ENCODE peak calls at places on chromosomes 16 and 17, in six cellular contexts. One of them, this sample, is unnamed.
A peak's percentile ranks its signal among the peaks of the same experiment; 100 is the strongest.

GRCh38 chr17:83119987-83120864 is 40.8 kb downstream of the METRNL start:
- DNase-seq in body of pancreas: no peak
- DNase-seq in psoas muscle: no peak
- DNase-seq in mammary epithelial cell: peak; percentile 29
- DNase-seq in right atrium auricular region: no peak
- DNase-seq in sigmoid colon: no peak
- DNase-seq in this sample: no peak

GRCh38 chr17:50039058-50039457 is 16.9 kb upstream of the ITGA3 start:
- DNase-seq in body of pancreas: no peak
- DNase-seq in psoas muscle: no peak
- DNase-seq in mammary epithelial cell: no peak
- DNase-seq in right atrium auricular region: no peak
- DNase-seq in sigmoid colon: no peak
- DNase-seq in this sample: no peak

GRCh38 chr16:2610781-2611498 is 71.4 kb upstream of the KCTD5 start:
- DNase-seq in body of pancreas: no peak
- DNase-seq in psoas muscle: no peak
- DNase-seq in mammary epithelial cell: no peak
- DNase-seq in right atrium auricular region: no peak
- DNase-seq in sigmoid colon: peak; percentile 56
- DNase-seq in this sample: no peak

GRCh38 chr16:5323284-5323683 is 225.7 kb upstream of the EEF2KMT start:
- DNase-seq in body of pancreas: no peak
- DNase-seq in psoas muscle: no peak
- DNase-seq in mammary epithelial cell: no peak
- DNase-seq in right atrium auricular region: no peak
- DNase-seq in sigmoid colon: no peak
- DNase-seq in this sample: no peak

GRCh38 chr16:82229800-82230619 is 60.0 kb upstream of the MPHOSPH6 start:
- DNase-seq in body of pancreas: peak; percentile 81
- DNase-seq in psoas muscle: peak; percentile 57
- DNase-seq in mammary epithelial cell: peak; percentile 60
- DNase-seq in right atrium auricular region: peak; percentile 60
- DNase-seq in sigmoid colon: peak; percentile 79
- DNase-seq in this sample: peak; percentile 56

GRCh38 chr16:78437352-78437968 is 338.0 kb downstream of the WWOX start:
- DNase-seq in body of pancreas: peak; percentile 35
- DNase-seq in psoas muscle: no peak
- DNase-seq in mammary epithelial cell: no peak
- DNase-seq in right atrium auricular region: no peak
- DNase-seq in sigmoid colon: no peak
- DNase-seq in this sample: peak; percentile 52

GRCh38 chr16:81612351-81613170 is 166.5 kb upstream of the PLCG2 start:
- DNase-seq in body of pancreas: no peak
- DNase-seq in psoas muscle: no peak
- DNase-seq in mammary epithelial cell: no peak
- DNase-seq in right atrium auricular region: peak; percentile 75
- DNase-seq in sigmoid colon: no peak
- DNase-seq in this sample: no peak

GRCh38 chr16:24635900-24636610 is 93.4 kb upstream of the TNRC6A start:
- DNase-seq in body of pancreas: peak; percentile 83
- DNase-seq in psoas muscle: peak; percentile 76
- DNase-seq in mammary epithelial cell: peak; percentile 79
- DNase-seq in right atrium auricular region: peak; percentile 69
- DNase-seq in sigmoid colon: peak; percentile 91
- DNase-seq in this sample: peak; percentile 70

GRCh38 chr17:48610282-48611211 is at the start of gene HOXB7:
- DNase-seq in body of pancreas: peak; percentile 41
- DNase-seq in psoas muscle: peak; percentile 83
- DNase-seq in mammary epithelial cell: no peak
- DNase-seq in right atrium auricular region: no peak
- DNase-seq in sigmoid colon: peak; percentile 88
- DNase-seq in this sample: no peak

GRCh38 chr17:39607057-39607850 is 466 bp downstream of the NEUROD2 start:
- DNase-seq in body of pancreas: no peak
- DNase-seq in psoas muscle: no peak
- DNase-seq in mammary epithelial cell: no peak
- DNase-seq in right atrium auricular region: no peak
- DNase-seq in sigmoid colon: no peak
- DNase-seq in this sample: no peak

GRCh38 chr16:54846761-54847160 is 83.9 kb upstream of the IRX5 start:
- DNase-seq in body of pancreas: peak; percentile 7
- DNase-seq in psoas muscle: no peak
- DNase-seq in mammary epithelial cell: peak; percentile 91
- DNase-seq in right atrium auricular region: no peak
- DNase-seq in sigmoid colon: no peak
- DNase-seq in this sample: no peak

GRCh38 chr16:24700549-24701392 is 28.7 kb upstream of the TNRC6A start:
- DNase-seq in body of pancreas: peak; percentile 69
- DNase-seq in psoas muscle: peak; percentile 70
- DNase-seq in mammary epithelial cell: peak; percentile 85
- DNase-seq in right atrium auricular region: peak; percentile 90
- DNase-seq in sigmoid colon: peak; percentile 96
- DNase-seq in this sample: no peak

GRCh38 chr17:76918811-76919210 is 50.6 kb downstream of the MGAT5B start:
- DNase-seq in body of pancreas: no peak
- DNase-seq in psoas muscle: no peak
- DNase-seq in mammary epithelial cell: no peak
- DNase-seq in right atrium auricular region: no peak
- DNase-seq in sigmoid colon: no peak
- DNase-seq in this sample: no peak

GRCh38 chr17:12415031-12415430 is 250.7 kb upstream of the MYOCD start:
- DNase-seq in body of pancreas: no peak
- DNase-seq in psoas muscle: no peak
- DNase-seq in mammary epithelial cell: no peak
- DNase-seq in right atrium auricular region: no peak
- DNase-seq in sigmoid colon: no peak
- DNase-seq in this sample: no peak

GRCh38 chr17:63995626-63996025 is 2.5 kb upstream of the PRR29 start:
- DNase-seq in body of pancreas: no peak
- DNase-seq in psoas muscle: no peak
- DNase-seq in mammary epithelial cell: no peak
- DNase-seq in right atrium auricular region: no peak
- DNase-seq in sigmoid colon: peak; percentile 18
- DNase-seq in this sample: no peak

GRCh38 chr17:41407226-41407625 is 9.8 kb upstream of the KRT31 start:
- DNase-seq in body of pancreas: no peak
- DNase-seq in psoas muscle: no peak
- DNase-seq in mammary epithelial cell: no peak
- DNase-seq in right atrium auricular region: no peak
- DNase-seq in sigmoid colon: no peak
- DNase-seq in this sample: no peak

GRCh38 chr17:83185023-83186002 is 105.9 kb downstream of the METRNL start:
- DNase-seq in body of pancreas: peak; percentile 1
- DNase-seq in psoas muscle: no peak
- DNase-seq in mammary epithelial cell: no peak
- DNase-seq in right atrium auricular region: peak; percentile 46
- DNase-seq in sigmoid colon: peak; percentile 63
- DNase-seq in this sample: no peak

GRCh38 chr16:70805787-70806186 is 4.8 kb upstream of the VAC14 start:
- DNase-seq in body of pancreas: no peak
- DNase-seq in psoas muscle: no peak
- DNase-seq in mammary epithelial cell: peak; percentile 82
- DNase-seq in right atrium auricular region: no peak
- DNase-seq in sigmoid colon: no peak
- DNase-seq in this sample: no peak

GRCh38 chr16:86129541-86129940 is 230.6 kb downstream of the IRF8 start:
- DNase-seq in body of pancreas: no peak
- DNase-seq in psoas muscle: no peak
- DNase-seq in mammary epithelial cell: no peak
- DNase-seq in right atrium auricular region: no peak
- DNase-seq in sigmoid colon: no peak
- DNase-seq in this sample: no peak

GRCh38 chr17:43468746-43469544 is 14.8 kb upstream of the DHX8 start:
- DNase-seq in body of pancreas: no peak
- DNase-seq in psoas muscle: no peak
- DNase-seq in mammary epithelial cell: peak; percentile 100
- DNase-seq in right atrium auricular region: no peak
- DNase-seq in sigmoid colon: no peak
- DNase-seq in this sample: no peak

GRCh38 chr17:14871921-14872320 is 393.2 kb downstream of the PMP22 start:
- DNase-seq in body of pancreas: no peak
- DNase-seq in psoas muscle: no peak
- DNase-seq in mammary epithelial cell: peak; percentile 2
- DNase-seq in right atrium auricular region: no peak
- DNase-seq in sigmoid colon: no peak
- DNase-seq in this sample: no peak

GRCh38 chr17:801660-802059 is 19.5 kb downstream of the MRM3 start:
- DNase-seq in body of pancreas: peak; percentile 65
- DNase-seq in psoas muscle: no peak
- DNase-seq in mammary epithelial cell: no peak
- DNase-seq in right atrium auricular region: no peak
- DNase-seq in sigmoid colon: no peak
- DNase-seq in this sample: no peak

GRCh38 chr16:2487517-2487842 is 12.6 kb downstream of the TBC1D24 start:
- DNase-seq in body of pancreas: no peak
- DNase-seq in psoas muscle: no peak
- DNase-seq in mammary epithelial cell: no peak
- DNase-seq in right atrium auricular region: no peak
- DNase-seq in sigmoid colon: no peak
- DNase-seq in this sample: no peak

GRCh38 chr17:51263001-51263400 is 2.7 kb downstream of the UTP18 start:
- DNase-seq in body of pancreas: no peak
- DNase-seq in psoas muscle: no peak
- DNase-seq in mammary epithelial cell: peak; percentile 42
- DNase-seq in right atrium auricular region: no peak
- DNase-seq in sigmoid colon: no peak
- DNase-seq in this sample: no peak

GRCh38 chr16:57758331-57759117 is 23.0 kb downstream of the KATNB1 start:
- DNase-seq in body of pancreas: no peak
- DNase-seq in psoas muscle: peak; percentile 21
- DNase-seq in mammary epithelial cell: no peak
- DNase-seq in right atrium auricular region: no peak
- DNase-seq in sigmoid colon: no peak
- DNase-seq in this sample: no peak
- H3K4me3 ChIP-seq in body of pancreas: no peak overlapping the region
- H3K4me3 ChIP-seq in psoas muscle: no peak overlapping the region
- H3K4me3 ChIP-seq in mammary epithelial cell: no peak overlapping the region
- H3K4me3 ChIP-seq in right atrium auricular region: no peak overlapping the region
- H3K4me3 ChIP-seq in sigmoid colon: no peak overlapping the region
- H3K4me3 ChIP-seq in this sample: no peak overlapping the region

DNA sequence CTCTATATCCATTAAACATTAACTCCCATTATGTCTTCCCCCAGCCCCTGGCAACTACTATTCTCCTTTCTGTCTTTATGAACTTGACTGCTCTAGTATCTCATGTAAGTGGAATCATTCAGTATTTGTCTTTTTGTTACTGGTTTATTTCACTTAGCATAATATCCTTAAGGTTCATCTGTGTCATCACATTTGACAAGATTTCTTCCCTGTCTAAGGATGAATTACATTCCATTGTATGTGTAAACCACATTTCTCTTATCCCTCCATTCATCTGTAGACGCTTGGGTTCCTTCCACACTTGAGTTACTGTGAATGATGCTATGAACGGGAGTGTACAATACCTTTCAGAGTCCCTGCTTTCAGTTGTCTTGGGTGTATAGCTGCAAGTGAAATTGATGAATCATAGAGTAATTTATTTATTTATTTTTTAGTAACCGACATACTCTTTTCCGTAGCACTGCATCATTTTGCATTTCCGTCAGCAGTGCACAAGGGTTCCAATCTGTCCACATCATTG is 399.7 kb upstream of the RBFOX1 start:
- DNase-seq in body of pancreas: no peak
- DNase-seq in psoas muscle: no peak
- DNase-seq in mammary epithelial cell: no peak
- DNase-seq in right atrium auricular region: no peak
- DNase-seq in sigmoid colon: no peak
- DNase-seq in this sample: no peak
- H3K36me3 ChIP-seq in body of pancreas: no peaks in the 10 kb centered on the region
- H3K36me3 ChIP-seq in psoas muscle: no peaks in the 10 kb centered on the region
- H3K36me3 ChIP-seq in mammary epithelial cell: no peaks in the 10 kb centered on the region
- H3K36me3 ChIP-seq in right atrium auricular region: no peaks in the 10 kb centered on the region
- H3K36me3 ChIP-seq in sigmoid colon: no peaks in the 10 kb centered on the region
- H3K36me3 ChIP-seq in this sample: no peaks in the 10 kb centered on the region

GRCh38 chr17:45116434-45117016 is 15.8 kb downstream of the PLCD3 start:
- DNase-seq in body of pancreas: no peak
- DNase-seq in psoas muscle: no peak
- DNase-seq in mammary epithelial cell: no peak
- DNase-seq in right atrium auricular region: no peak
- DNase-seq in sigmoid colon: no peak
- DNase-seq in this sample: no peak

GRCh38 chr17:45115015-45115625 is 17.2 kb downstream of the PLCD3 start:
- DNase-seq in body of pancreas: no peak
- DNase-seq in psoas muscle: peak; percentile 8
- DNase-seq in mammary epithelial cell: no peak
- DNase-seq in right atrium auricular region: no peak
- DNase-seq in sigmoid colon: no peak
- DNase-seq in this sample: no peak

GRCh38 chr17:45114117-45114932 is 18.0 kb downstream of the PLCD3 start:
- DNase-seq in body of pancreas: no peak
- DNase-seq in psoas muscle: peak; percentile 10
- DNase-seq in mammary epithelial cell: no peak
- DNase-seq in right atrium auricular region: no peak
- DNase-seq in sigmoid colon: no peak
- DNase-seq in this sample: no peak

GRCh38 chr17:45117283-45117682 is 15.0 kb downstream of the PLCD3 start:
- DNase-seq in body of pancreas: no peak
- DNase-seq in psoas muscle: no peak
- DNase-seq in mammary epithelial cell: no peak
- DNase-seq in right atrium auricular region: no peak
- DNase-seq in sigmoid colon: no peak
- DNase-seq in this sample: no peak

DNA sequence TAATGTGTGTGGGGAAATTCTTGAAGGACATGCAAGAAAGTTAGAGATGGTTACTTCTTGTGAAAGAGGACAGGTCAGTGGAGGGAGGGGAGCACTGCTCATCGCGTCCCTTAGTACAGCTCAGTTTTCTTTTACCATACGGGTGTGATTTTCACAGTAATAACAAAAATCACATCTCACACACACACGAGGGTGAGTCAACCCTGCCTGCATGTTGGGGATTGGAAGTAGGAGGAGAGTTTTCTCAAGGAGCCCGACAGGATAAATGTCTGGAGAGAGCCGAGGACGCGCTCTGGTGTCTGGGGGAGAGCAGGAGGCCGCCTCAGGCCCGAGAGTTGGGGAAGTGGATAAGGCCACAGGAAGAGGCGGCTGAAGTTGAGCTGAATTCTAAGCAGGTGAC is 16.4 kb downstream of the PLCD3 start:
- DNase-seq in body of pancreas: no peak
- DNase-seq in psoas muscle: peak; percentile 7
- DNase-seq in mammary epithelial cell: no peak
- DNase-seq in right atrium auricular region: no peak
- DNase-seq in sigmoid colon: no peak
- DNase-seq in this sample: no peak
- H3K4me1 ChIP-seq in body of pancreas: no peaks in the 10 kb centered on the region
- H3K4me1 ChIP-seq in psoas muscle: peaks cover 14% of the 10 kb centered on the region
- H3K4me1 ChIP-seq in mammary epithelial cell: no peaks in the 10 kb centered on the region
- H3K4me1 ChIP-seq in right atrium auricular region: no peaks in the 10 kb centered on the region
- H3K4me1 ChIP-seq in sigmoid colon: peaks cover 16% of the 10 kb centered on the region
- H3K4me1 ChIP-seq in this sample: no peaks in the 10 kb centered on the region

DNA sequence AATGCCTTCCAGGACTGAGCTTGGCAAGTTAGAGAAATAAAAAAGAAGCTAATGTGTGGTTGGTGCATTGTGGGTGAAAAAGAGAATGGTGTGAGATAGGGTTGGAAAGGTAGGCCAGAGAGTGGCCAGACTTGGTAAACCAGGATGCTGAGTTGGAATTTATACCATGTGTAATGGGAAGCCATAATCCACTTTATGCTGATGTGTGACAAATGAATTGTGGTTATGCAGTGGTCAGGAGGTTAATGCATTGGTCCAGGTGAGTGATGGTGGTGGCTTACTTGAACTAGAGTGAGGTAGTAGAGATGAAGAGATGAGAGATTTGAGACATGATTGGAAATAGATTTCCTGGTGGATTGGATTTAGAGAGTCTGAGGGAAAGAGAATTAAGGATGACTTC is 1.0 kb downstream of the PFAS start:
- DNase-seq in body of pancreas: no peak
- DNase-seq in psoas muscle: no peak
- DNase-seq in mammary epithelial cell: peak; percentile 22
- DNase-seq in right atrium auricular region: no peak
- DNase-seq in sigmoid colon: no peak
- DNase-seq in this sample: no peak
- H3K4me3 ChIP-seq in body of pancreas: no peak overlapping the region
- H3K4me3 ChIP-seq in psoas muscle: peak overlapping the region; percentile 88
- H3K4me3 ChIP-seq in mammary epithelial cell: peak overlapping the region; percentile 96
- H3K4me3 ChIP-seq in right atrium auricular region: no peak overlapping the region
- H3K4me3 ChIP-seq in sigmoid colon: no peak overlapping the region
- H3K4me3 ChIP-seq in this sample: peak overlapping the region; percentile 91

This sample was measured in HAP-1.